ENCODE peak calls at places on chromosome 21, in seven cellular contexts. V, O, R, Z, I, D and P are unnamed samples.

GRCh38 chr21:42609806-42610205 is 43.6 kb upstream of the PDE9A start:
- DNase-seq in V (no peak), Z (no peak), R (no peak), O (peak), I (no peak), D (no peak), P (no peak)

GRCh38 chr21:45097827-45098387 is 23.5 kb downstream of the ADARB1 start:
- DNase-seq in V (no peak), O (no peak), D (no peak), R (no peak), I (no peak), Z (no peak), P (no peak)

GRCh38 chr21:41713495-41714281 is 53.2 kb downstream of the RIPK4 start:
- DNase-seq in Z (no peak), V (no peak), I (no peak), O (no peak), R (peak), D (no peak), P (no peak)

GRCh38 chr21:16308269-16308668 is 578.5 kb downstream of the USP25 start:
- DNase-seq in D (no peak), V (no peak), R (no peak), O (no peak), Z (peak), I (no peak), P (no peak)

GRCh38 chr21:44873356-44874239 is at the start of gene PTTG1IP:
- DNase-seq in R (peak), D (peak), I (peak), Z (peak), V (peak), O (peak), P (peak)

GRCh38 chr21:43303240-43304178 is 123.4 kb downstream of the SIK1 start:
- DNase-seq in I (no peak), R (no peak), D (no peak), V (no peak), Z (no peak), O (no peak), P (no peak)

GRCh38 chr21:34967509-34968289 is 81.4 kb downstream of the RUNX1 start:
- DNase-seq in Z (no peak), O (no peak), V (no peak), D (no peak), R (no peak), I (peak), P (no peak)

GRCh38 chr21:28436286-28436932 is 556.3 kb downstream of the LTN1 start:
- DNase-seq in I (no peak), Z (no peak), O (no peak), D (no peak), R (no peak), V (no peak), P (no peak)

GRCh38 chr21:41766051-41766882 is 585 bp downstream of the RIPK4 start:
- DNase-seq in O (no peak), D (no peak), R (peak), I (no peak), V (no peak), Z (peak), P (no peak)

GRCh38 chr21:44544566-44544965 is 4.6 kb upstream of the KRTAP10-1 start:
- DNase-seq in O (no peak), I (no peak), R (no peak), Z (no peak), D (no peak), V (no peak), P (no peak)

GRCh38 chr21:46097826-46098286 is at the start of gene COL6A2:
- DNase-seq in V (no peak), R (peak), D (no peak), I (peak), Z (peak), O (peak), P (no peak)

GRCh38 chr21:45918835-45919467 is 62.6 kb upstream of the COL6A1 start:
- DNase-seq in O (no peak), Z (no peak), V (no peak), R (no peak), D (no peak), I (no peak), P (no peak)

GRCh38 chr21:28521932-28522826 is 470.5 kb downstream of the LTN1 start:
- DNase-seq in Z (no peak), I (no peak), R (no peak), D (no peak), V (no peak), O (no peak), P (no peak)

GRCh38 chr21:38804617-38805281 is 980 bp upstream of the ETS2 start:
- DNase-seq in R (peak), O (peak), Z (peak), D (peak), V (peak), I (peak), P (no peak)

GRCh38 chr21:42583150-42583991 is 69.7 kb downstream of the SLC37A1 start:
- DNase-seq in Z (no peak), R (no peak), V (no peak), D (no peak), I (no peak), O (no peak), P (no peak)

GRCh38 chr21:43992121-43992520 is 20.0 kb upstream of the TRAPPC10 start:
- DNase-seq in R (no peak), Z (no peak), I (no peak), O (no peak), D (no peak), V (no peak), P (no peak)

GRCh38 chr21:43600642-43601397 is 58.5 kb downstream of the HSF2BP start:
- DNase-seq in O (no peak), V (no peak), D (no peak), I (no peak), Z (peak), R (no peak), P (no peak)

GRCh38 chr21:42063206-42063577 is 7.9 kb upstream of the UMODL1 start:
- DNase-seq in D (no peak), V (no peak), Z (peak), I (no peak), R (peak), O (no peak), P (no peak)

GRCh38 chr21:21332492-21332891 is 334.3 kb downstream of the NCAM2 start:
- DNase-seq in D (no peak), V (no peak), O (no peak), Z (no peak), I (no peak), R (no peak), P (no peak)

GRCh38 chr21:37149411-37149810 is 76.4 kb downstream of the TTC3 start:
- DNase-seq in V (no peak), Z (no peak), D (no peak), O (no peak), R (peak), I (no peak), P (no peak)

GRCh38 chr21:41411449-41412089 is 14.5 kb upstream of the MX1 start:
- DNase-seq in D (no peak), Z (peak), I (no peak), V (no peak), R (peak), O (peak), P (no peak)

GRCh38 chr21:34520769-34521508 is 8.9 kb upstream of the KCNE1 start:
- DNase-seq in V (no peak), Z (no peak), R (peak), D (no peak), I (no peak), O (no peak), P (no peak)

GRCh38 chr21:41804381-41804780 is 37.5 kb upstream of the RIPK4 start:
- DNase-seq in D (no peak), Z (no peak), R (no peak), V (no peak), O (no peak), I (no peak), P (no peak)

GRCh38 chr21:34796518-34797201 is 127.9 kb downstream of the CLIC6 start:
- DNase-seq in I (no peak), Z (no peak), O (no peak), R (no peak), D (no peak), V (peak), P (no peak)

GRCh38 chr21:15283789-15284188 is 219.0 kb upstream of the NRIP1 start:
- DNase-seq in D (no peak), R (no peak), Z (no peak), O (no peak), I (no peak), V (no peak), P (no peak)

GRCh38 chr21:41246808-41247207 is 69.8 kb upstream of the FAM3B start:
- DNase-seq in Z (no peak), O (no peak), I (no peak), V (no peak), D (no peak), R (no peak), P (no peak)

GRCh38 chr21:44304846-44305245 is 5.0 kb downstream of the PFKL start:
- DNase-seq in I (peak), V (peak), D (peak), O (peak), R (peak), Z (peak), P (no peak)